ENCODE peak calls at places on chromosomes 5 and 9, in nine cellular contexts. O, D, N, R, Y, E, T, B and G are unnamed samples.

GRCh38 chr9:98538626-98539031 is 170.1 kb downstream of the GABBR2 start:
- DNase-seq in O (no peak), D (no peak), N (no peak), R (no peak), Y (no peak), E (no peak), T (no peak), B (no peak), G (no peak)

GRCh38 chr5:61450880-61451279 is 118.8 kb downstream of the ZSWIM6 start:
- DNase-seq in O (no peak), D (peak; percentile 15), N (no peak), R (peak; percentile 67), Y (no peak), E (no peak), T (no peak), B (no peak), G (no peak)

GRCh38 chr9:95316274-95316673 is 1.2 kb downstream of the FANCC start:
- DNase-seq in O (no peak), D (no peak), N (no peak), R (no peak), Y (no peak), E (no peak), T (no peak), B (no peak), G (no peak)

GRCh38 chr5:1127991-1128785 is 16.3 kb upstream of the SLC12A7 start:
- DNase-seq in O (peak; percentile 66), D (peak; percentile 72), N (no peak), R (no peak), Y (peak; percentile 69), E (peak; percentile 70), T (no peak), B (no peak), G (no peak)

GRCh38 chr9:124707667-124708066 is 63.4 kb downstream of the NR6A1 start:
- DNase-seq in O (no peak), D (no peak), N (no peak), R (no peak), Y (no peak), E (no peak), T (no peak), B (no peak), G (no peak)

GRCh38 chr9:17810728-17811634 is 232.1 kb downstream of the SH3GL2 start:
- DNase-seq in O (peak; percentile 77), D (peak; percentile 10), N (peak; percentile 43), R (peak; percentile 49), Y (peak; percentile 15), E (no peak), T (no peak), B (peak; percentile 65), G (peak; percentile 45)

GRCh38 chr5:72747826-72748225 is 68.6 kb upstream of the TNPO1 start:
- DNase-seq in O (no peak), D (no peak), N (no peak), R (no peak), Y (no peak), E (no peak), T (no peak), B (no peak), G (no peak)

GRCh38 chr5:20832204-20833080 is 844.4 kb upstream of the CDH18 start:
- DNase-seq in O (no peak), D (no peak), N (no peak), R (no peak), Y (no peak), E (no peak), T (no peak), B (no peak), G (no peak)

GRCh38 chr9:76200730-76201129 is 193.5 kb downstream of the RFK start:
- DNase-seq in O (no peak), D (no peak), N (no peak), R (no peak), Y (no peak), E (no peak), T (no peak), B (no peak), G (no peak)

GRCh38 chr5:60205071-60205470 is 311.5 kb upstream of the PDE4D start:
- DNase-seq in O (no peak), D (no peak), N (no peak), R (no peak), Y (no peak), E (no peak), T (no peak), B (no peak), G (no peak)

GRCh38 chr5:37837101-37838032 is 2.5 kb downstream of the GDNF start:
- DNase-seq in O (peak; percentile 71), D (peak; percentile 49), N (peak; percentile 55), R (peak; percentile 32), Y (peak; percentile 71), E (no peak), T (no peak), B (peak; percentile 92), G (peak; percentile 90)

GRCh38 chr9:34611811-34612787 is at the start of gene RPP25L:
- DNase-seq in O (peak; percentile 93), D (peak; percentile 70), N (peak; percentile 78), R (peak; percentile 28), Y (peak; percentile 87), E (peak; percentile 90), T (no peak), B (peak; percentile 88), G (peak; percentile 97)

GRCh38 chr9:109903515-109904138 is 123.6 kb downstream of the PALM2AKAP2 start:
- DNase-seq in O (peak; percentile 76), D (peak; percentile 32), N (peak; percentile 65), R (peak; percentile 67), Y (peak; percentile 29), E (no peak), T (no peak), B (peak; percentile 51), G (peak; percentile 56)

GRCh38 chr5:111999286-111999685 is 242.3 kb upstream of the NREP start:
- DNase-seq in O (no peak), D (no peak), N (no peak), R (peak; percentile 51), Y (no peak), E (no peak), T (no peak), B (no peak), G (no peak)

GRCh38 chr5:107157811-107158210 is 512.9 kb downstream of the EFNA5 start:
- DNase-seq in O (no peak), D (no peak), N (no peak), R (no peak), Y (no peak), E (no peak), T (no peak), B (no peak), G (no peak)

GRCh38 chr9:132333556-132333955 is 21.2 kb downstream of the SETX start:
- DNase-seq in O (no peak), D (no peak), N (no peak), R (no peak), Y (no peak), E (no peak), T (no peak), B (no peak), G (no peak)

GRCh38 chr9:33233659-33234335 is 6.2 kb upstream of the SPINK4 start:
- DNase-seq in O (peak; percentile 97), D (peak; percentile 87), N (peak; percentile 88), R (peak; percentile 67), Y (no peak), E (peak; percentile 91), T (no peak), B (no peak), G (no peak)

DNA sequence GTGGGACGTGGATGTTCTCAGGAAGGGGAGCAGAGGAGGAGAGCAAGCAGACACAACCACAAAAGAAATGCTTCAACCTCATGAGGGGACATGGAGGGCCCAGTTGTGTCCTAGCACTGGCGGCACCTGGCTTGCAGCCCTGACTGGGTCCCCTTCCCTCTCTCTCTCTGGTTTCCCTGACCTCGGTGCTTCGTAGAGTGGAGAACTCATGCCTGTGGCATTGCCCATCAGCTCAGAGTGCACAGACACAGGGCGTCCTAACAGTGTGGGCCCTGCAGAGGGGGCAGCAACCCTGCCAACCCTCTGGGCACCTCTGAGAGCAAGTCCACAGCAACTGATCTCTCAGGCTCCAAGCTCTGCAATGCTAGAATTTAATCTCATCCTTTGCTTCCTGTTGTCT is 140.6 kb downstream of the BARX1 start:
- DNase-seq in O (no peak), D (no peak), N (no peak), R (no peak), Y (no peak), E (peak; percentile 25), T (no peak), B (no peak), G (no peak)
- TF ChIP-seq CTCF in O (no peak), D (no peak), N (no peak), R (no peak), Y (no peak), E (no peak), T (no peak), B (no peak), G (no peak)

DNA sequence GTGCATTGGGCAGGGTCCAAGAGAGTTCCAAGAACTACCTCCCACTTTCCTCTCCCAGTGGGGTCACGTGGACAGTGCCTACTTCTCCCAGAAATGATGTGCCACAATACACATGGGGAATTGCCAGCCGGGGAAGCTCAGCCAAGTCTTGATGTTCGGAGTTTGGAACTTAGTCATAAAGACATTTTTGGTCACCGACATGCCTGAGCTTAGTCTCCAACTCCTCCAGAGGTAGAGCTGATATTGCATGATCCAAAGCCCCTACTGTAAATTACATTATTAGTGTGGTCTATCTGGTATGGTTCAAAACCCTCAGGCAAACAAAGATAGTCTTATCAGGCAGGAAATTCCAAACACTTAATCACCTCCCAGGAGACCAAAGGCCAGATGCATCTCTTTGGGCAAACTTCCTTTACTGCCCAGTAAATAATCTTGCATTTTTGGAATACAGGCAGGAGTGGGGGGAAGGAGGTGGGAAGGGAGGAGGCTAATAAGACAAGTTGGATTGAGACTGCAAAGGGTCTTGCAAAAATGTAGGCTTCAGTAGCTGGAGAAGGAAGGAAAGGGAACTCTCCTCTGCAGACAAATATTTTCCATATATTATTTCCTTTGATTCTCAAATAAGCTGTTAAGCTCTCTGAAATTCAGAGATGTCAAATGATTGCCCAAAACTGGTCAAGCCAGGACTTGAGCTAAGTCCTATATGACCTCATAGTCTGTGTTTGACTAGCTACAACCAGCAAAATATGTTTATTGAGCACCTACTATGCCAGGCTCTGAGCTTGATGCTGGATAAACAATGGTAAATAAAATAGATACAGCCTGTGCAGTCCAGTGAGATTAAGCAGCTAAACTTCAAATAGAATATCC is 99.4 kb downstream of the DRD1 start:
- DNase-seq in O (no peak), D (no peak), N (no peak), R (peak; percentile 23), Y (no peak), E (no peak), T (no peak), B (no peak), G (no peak)
- TF ChIP-seq CTCF in O (no peak), D (no peak), N (no peak), R (no peak), Y (no peak), E (no peak), T (no peak), B (no peak), G (no peak)

GRCh38 chr5:179678238-179679013 is 2.4 kb downstream of the CBY3 start:
- DNase-seq in O (peak; percentile 97), D (peak; percentile 93), N (peak; percentile 92), R (peak; percentile 85), Y (peak; percentile 97), E (peak; percentile 97), T (peak; percentile 86), B (peak; percentile 95), G (peak; percentile 97)
- TF ChIP-seq CTCF in O (no peak), D (no peak), N (no peak), R (no peak), Y (no peak), E (no peak), T (no peak), B (no peak), G (peak; percentile 11)

DNA sequence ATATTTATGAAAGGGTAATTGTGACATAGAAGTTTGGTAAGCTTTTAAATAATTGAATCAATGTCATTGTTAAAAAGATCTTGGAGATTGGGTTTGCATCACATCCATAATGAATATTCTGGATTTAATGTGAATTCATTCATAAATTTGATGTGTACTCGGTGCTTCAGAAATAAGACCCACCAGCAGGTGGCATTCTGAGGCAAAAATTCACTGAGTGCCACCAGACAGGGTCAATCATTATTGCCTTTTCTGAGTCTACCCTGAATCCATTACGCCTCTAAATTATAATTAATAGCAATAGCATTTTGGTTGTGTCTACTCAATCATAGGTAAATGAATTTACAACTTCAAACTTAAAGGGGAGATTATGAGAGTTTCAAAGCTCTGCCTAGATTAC is 1.0 kb downstream of the TRPC7 start:
- DNase-seq in O (no peak), D (no peak), N (no peak), R (no peak), Y (no peak), E (no peak), T (no peak), B (no peak), G (no peak)
- TF ChIP-seq CTCF in O (no peak), D (no peak), N (no peak), R (peak; percentile 21), Y (no peak), E (no peak), T (peak; percentile 39), B (peak; percentile 48), G (no peak)